ENCODE peak calls at places on chromosomes 7 and 10, in nine cellular contexts. G, V, I, T, N, B, H, X and U are unnamed samples.
A peak's percentile ranks its signal among the peaks of the same experiment; 100 is the strongest.

GRCh38 chr10:71747808-71748523 is 25.4 kb downstream of the VSIR start:
- DNase-seq in B (no peak), G (peak; percentile 68), T (no peak), X (no peak), N (peak; percentile 72), I (no peak), H (no peak), V (no peak), U (no peak)

GRCh38 chr7:150988230-150989226 is 2.3 kb upstream of the NOS3 start:
- DNase-seq in X (peak; percentile 72), T (peak; percentile 68), B (peak; percentile 48), H (no peak), G (peak; percentile 97), V (peak; percentile 36), N (peak; percentile 92), I (no peak), U (no peak)

GRCh38 chr7:54904130-54904529 is 114.7 kb upstream of the EGFR start:
- DNase-seq in G (no peak), H (peak; percentile 97), X (no peak), T (no peak), N (no peak), B (no peak), I (no peak), V (no peak), U (peak; percentile 96)

GRCh38 chr7:41965951-41966505 is 263.1 kb upstream of the INHBA start:
- DNase-seq in H (no peak), N (peak; percentile 59), V (no peak), X (no peak), B (no peak), I (no peak), T (no peak), G (peak; percentile 29), U (no peak)

GRCh38 chr10:112689327-112689726 is 242.3 kb downstream of the VTI1A start:
- DNase-seq in X (no peak), T (no peak), V (peak; percentile 63), G (peak; percentile 54), H (no peak), N (no peak), I (no peak), B (no peak), U (no peak)

GRCh38 chr7:112986256-112987031 is 100.2 kb downstream of the GPR85 start:
- DNase-seq in N (no peak), H (no peak), X (no peak), B (no peak), T (no peak), V (no peak), I (no peak), G (no peak), U (peak; percentile 24)

GRCh38 chr10:120457431-120458172 is 575 bp downstream of the PLPP4 start:
- DNase-seq in V (no peak), I (no peak), H (no peak), X (no peak), T (no peak), B (no peak), N (no peak), G (peak; percentile 74), U (no peak)

GRCh38 chr7:101911800-101912705 is 94.6 kb downstream of the CUX1 start:
- DNase-seq in B (no peak), G (no peak), N (no peak), I (no peak), H (peak; percentile 74), X (no peak), T (no peak), V (no peak), U (no peak)

GRCh38 chr7:43204081-43204480 is 91.6 kb downstream of the HECW1 start:
- DNase-seq in B (no peak), H (peak; percentile 59), I (no peak), G (no peak), T (no peak), N (no peak), V (peak; percentile 13), X (no peak), U (no peak)

GRCh38 chr7:98115746-98116525 is 9.3 kb downstream of the LMTK2 start:
- DNase-seq in V (no peak), I (no peak), G (no peak), H (no peak), T (no peak), B (no peak), X (no peak), N (no peak), U (no peak)

GRCh38 chr7:1028775-1029636 is 15.3 kb upstream of the GPR146 start:
- DNase-seq in I (peak; percentile 67), H (peak; percentile 80), G (peak; percentile 91), V (peak; percentile 90), N (peak; percentile 95), T (peak; percentile 56), B (peak; percentile 73), X (peak; percentile 63), U (peak; percentile 87)

GRCh38 chr10:4281207-4281825 is 496.3 kb upstream of the KLF6 start:
- DNase-seq in I (no peak), T (no peak), H (no peak), B (no peak), N (no peak), X (no peak), G (no peak), V (no peak), U (no peak)

GRCh38 chr10:119496282-119496681 is 46.2 kb downstream of the RGS10 start:
- DNase-seq in I (no peak), V (no peak), G (no peak), H (no peak), B (peak; percentile 82), T (peak; percentile 68), N (no peak), X (no peak), U (no peak)

GRCh38 chr10:22133640-22134624 is 83.9 kb downstream of the EBLN1 start:
- DNase-seq in H (no peak), G (no peak), T (no peak), N (no peak), I (no peak), B (no peak), V (no peak), X (no peak), U (no peak)

GRCh38 chr10:131847241-131847783 is 53.5 kb upstream of the PPP2R2D start:
- DNase-seq in B (no peak), N (peak; percentile 65), T (no peak), H (no peak), I (no peak), V (no peak), X (no peak), G (no peak), U (no peak)

GRCh38 chr10:73648975-73649829 is 6.6 kb downstream of the SYNPO2L start:
- DNase-seq in V (no peak), N (no peak), X (no peak), T (no peak), B (no peak), H (no peak), G (peak; percentile 49), I (no peak), U (no peak)

GRCh38 chr10:3624367-3624766 is 160.6 kb downstream of the KLF6 start:
- DNase-seq in N (no peak), I (no peak), H (peak; percentile 83), B (no peak), T (no peak), G (no peak), V (no peak), X (no peak), U (no peak)

GRCh38 chr10:130053561-130053960 is 57.1 kb downstream of the C10orf143 start:
- DNase-seq in B (no peak), H (no peak), V (no peak), G (no peak), X (no peak), I (no peak), T (no peak), N (no peak), U (peak; percentile 38)

GRCh38 chr7:127838816-127839415 is 186.9 kb downstream of the SND1 start:
- DNase-seq in V (no peak), N (no peak), G (no peak), H (no peak), T (no peak), I (no peak), X (no peak), B (no peak), U (no peak)

GRCh38 chr10:16741540-16741939 is 75.7 kb downstream of the RSU1 start:
- DNase-seq in V (no peak), N (no peak), H (no peak), X (no peak), B (no peak), G (no peak), I (no peak), T (no peak), U (no peak)

GRCh38 chr10:119370972-119371703 is 163.8 kb downstream of the GRK5 start:
- DNase-seq in T (no peak), V (no peak), B (no peak), G (peak; percentile 72), N (no peak), H (peak; percentile 79), X (no peak), I (no peak), U (peak; percentile 95)

GRCh38 chr10:125396651-125397050 is 236.3 kb upstream of the CTBP2 start:
- DNase-seq in N (no peak), B (no peak), H (peak; percentile 34), G (no peak), I (no peak), X (no peak), V (no peak), T (no peak), U (peak; percentile 31)

GRCh38 chr10:94093286-94093905 is 99.7 kb downstream of the PLCE1 start:
- DNase-seq in H (no peak), V (no peak), I (no peak), G (no peak), T (no peak), B (no peak), N (no peak), X (no peak), U (no peak)

GRCh38 chr10:106682175-106682574 is 482.3 kb downstream of the SORCS1 start:
- DNase-seq in H (no peak), I (no peak), N (no peak), X (no peak), V (no peak), T (no peak), B (no peak), G (no peak), U (no peak)

GRCh38 chr7:70574970-70575799 is 556.8 kb upstream of the GALNT17 start:
- DNase-seq in X (no peak), I (peak; percentile 97), B (no peak), G (no peak), V (no peak), N (no peak), H (no peak), T (no peak), U (no peak)